ENCODE peak calls at places on chromosomes 5 and 9, in four cellular contexts. Z is stimulated activated CD4-positive, alpha-beta T cell treated with anti-CD3 and anti-CD28 coated beads, TNF-alpha, amount 100 ng/mL, for 4 hours; L is stimulated activated naive CD4-positive, alpha-beta T cell; W is WTC11. S is an unnamed sample.

GRCh38 chr5:176996780-176997179 is 9.8 kb downstream of the UIMC1 start:
- DNase-seq in Z (no peak), L (no peak), W (no peak), S (no peak)

GRCh38 chr5:38118080-38118479 is 140.3 kb upstream of the EGFLAM start:
- DNase-seq in Z (no peak), L (no peak), W (no peak), S (no peak)

GRCh38 chr9:108478871-108479332 is 376.9 kb downstream of the ACTL7B start:
- DNase-seq in Z (no peak), L (no peak), W (no peak), S (peak; percentile 49)

GRCh38 chr5:115842089-115842881 is 550 bp downstream of the AP3S1 start:
- DNase-seq in Z (peak; percentile 22), L (peak; percentile 44), W (no peak), S (no peak)

GRCh38 chr5:67515762-67516161 is 319.2 kb upstream of the CD180 start:
- DNase-seq in Z (no peak), L (no peak), W (no peak), S (no peak)

GRCh38 chr9:104895572-104895971 is 32.4 kb downstream of the ABCA1 start:
- DNase-seq in Z (no peak), L (no peak), W (no peak), S (no peak)

GRCh38 chr9:135811796-135812195 is 95.5 kb downstream of the CAMSAP1 start:
- DNase-seq in Z (no peak), L (no peak), W (no peak), S (no peak)

GRCh38 chr9:29285818-29286217 is 1712.5 kb upstream of the C9orf72 start:
- DNase-seq in Z (no peak), L (no peak), W (no peak), S (no peak)

GRCh38 chr9:124042168-124042775 is 30.7 kb downstream of the LHX2 start:
- DNase-seq in Z (no peak), L (no peak), W (no peak), S (no peak)

GRCh38 chr9:129806126-129806525 is 3.1 kb downstream of the TOR1B start:
- DNase-seq in Z (no peak), L (no peak), W (no peak), S (no peak)

GRCh38 chr5:116084231-116084630 is 594 bp upstream of the COMMD10 start:
- DNase-seq in Z (no peak), L (peak; percentile 43), W (no peak), S (no peak)

GRCh38 chr5:168086104-168086610 is 205.3 kb upstream of the WWC1 start:
- DNase-seq in Z (no peak), L (no peak), W (no peak), S (no peak)

GRCh38 chr5:181044093-181044599 is 4.1 kb downstream of the BTNL9 start:
- DNase-seq in Z (no peak), L (no peak), W (no peak), S (no peak)